ENCODE peak calls at places on chromosomes 11 and 22, in seven cellular contexts. N is heart right ventricle, C is A549, Q is body of pancreas, O is esophagus squamous epithelium, W is upper lobe of left lung, S is hepatocyte. Y is an unnamed sample.

GRCh38 chr11:6546735-6547134 is 49.7 kb downstream of the DNHD1 start:
- DNase-seq in N (no peak), C (no peak), Q (no peak), O (no peak), W (no peak), S (no peak), Y (no peak)

GRCh38 chr11:6554828-6555706 is 48.3 kb downstream of the RRP8 start:
- DNase-seq in N (no peak), C (no peak), Q (no peak), O (no peak), W (no peak), S (no peak), Y (no peak)

GRCh38 chr11:69718147-69718546 is 14.3 kb upstream of the FGF19 start:
- DNase-seq in N (peak; percentile 52), C (peak; percentile 60), Q (no peak), O (no peak), W (no peak), S (peak; percentile 71), Y (peak; percentile 19)

GRCh38 chr11:123381817-123382554 is 48.1 kb upstream of the GRAMD1B start:
- DNase-seq in N (no peak), C (no peak), Q (no peak), O (no peak), W (no peak), S (no peak), Y (no peak)

GRCh38 chr22:42930810-42931420 is 73.8 kb upstream of the ARFGAP3 start:
- DNase-seq in N (peak; percentile 57), C (no peak), Q (peak; percentile 81), O (no peak), W (no peak), S (no peak), Y (peak; percentile 26)

GRCh38 chr11:1117970-1118369 is 39.8 kb upstream of the MUC5AC start:
- DNase-seq in N (no peak), C (no peak), Q (no peak), O (no peak), W (peak; percentile 12), S (no peak), Y (no peak)

GRCh38 chr22:32202161-32202538 is 2.7 kb downstream of the RFPL2 start:
- DNase-seq in N (no peak), C (no peak), Q (no peak), O (no peak), W (no peak), S (no peak), Y (no peak)

GRCh38 chr11:109993786-109994185 is 99.4 kb upstream of the ZC3H12C start:
- DNase-seq in N (no peak), C (no peak), Q (no peak), O (no peak), W (no peak), S (no peak), Y (no peak)

GRCh38 chr11:70244698-70245097 is 25.8 kb upstream of the PPFIA1 start:
- DNase-seq in N (no peak), C (peak; percentile 64), Q (peak; percentile 8), O (no peak), W (no peak), S (no peak), Y (no peak)

GRCh38 chr11:14340721-14341120 is 18.3 kb downstream of the RRAS2 start:
- DNase-seq in N (no peak), C (no peak), Q (no peak), O (no peak), W (no peak), S (no peak), Y (no peak)

GRCh38 chr11:130428271-130428670 is at the start of gene ADAMTS8:
- DNase-seq in N (no peak), C (no peak), Q (no peak), O (no peak), W (no peak), S (no peak), Y (no peak)

GRCh38 chr11:130427049-130427388 is 1.4 kb downstream of the ADAMTS8 start:
- DNase-seq in N (no peak), C (no peak), Q (no peak), O (no peak), W (no peak), S (no peak), Y (no peak)

GRCh38 chr11:130428692-130429681 is 578 bp upstream of the ADAMTS8 start:
- DNase-seq in N (no peak), C (no peak), Q (no peak), O (no peak), W (no peak), S (no peak), Y (no peak)

GRCh38 chr11:130426223-130427048 is 2.0 kb downstream of the ADAMTS8 start:
- DNase-seq in N (no peak), C (no peak), Q (no peak), O (no peak), W (no peak), S (no peak), Y (no peak)

GRCh38 chr11:130427581-130428211 is 713 bp downstream of the ADAMTS8 start:
- DNase-seq in N (no peak), C (no peak), Q (no peak), O (no peak), W (no peak), S (peak; percentile 38), Y (no peak)
- TF ChIP-seq CTCF in N (no peak), C (no peak), Q (no peak), O (no peak), W (no peak), S (peak; percentile 23), Y (no peak)

DNA sequence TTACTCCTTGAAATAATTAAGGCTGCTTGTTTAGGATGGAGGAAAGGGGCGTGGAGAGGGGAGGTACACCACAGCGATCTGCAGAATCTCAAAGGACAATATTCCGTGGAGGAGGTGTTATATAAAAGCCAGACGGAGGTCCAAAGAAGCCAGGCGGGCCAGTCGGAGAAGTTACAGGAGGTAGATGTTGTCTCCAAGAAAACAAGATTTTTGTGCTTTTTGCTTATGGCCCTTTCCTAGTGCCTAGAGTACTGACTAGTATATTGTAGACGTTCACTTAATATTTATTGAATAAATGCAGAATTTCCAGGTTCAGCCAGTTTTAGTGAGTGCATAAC is 761 bp downstream of the ZDHHC13 start:
- DNase-seq in N (no peak), C (no peak), Q (no peak), O (no peak), W (no peak), S (no peak), Y (no peak)
- H3K27ac ChIP-seq in N (peak overlapping the region; percentile 42), C (peak overlapping the region; percentile 91), Q (peak overlapping the region; percentile 84), O (peak overlapping the region; percentile 97), W (peak overlapping the region; percentile 82), S (peak overlapping the region; percentile 81), Y (peak overlapping the region; percentile 82)

DNA sequence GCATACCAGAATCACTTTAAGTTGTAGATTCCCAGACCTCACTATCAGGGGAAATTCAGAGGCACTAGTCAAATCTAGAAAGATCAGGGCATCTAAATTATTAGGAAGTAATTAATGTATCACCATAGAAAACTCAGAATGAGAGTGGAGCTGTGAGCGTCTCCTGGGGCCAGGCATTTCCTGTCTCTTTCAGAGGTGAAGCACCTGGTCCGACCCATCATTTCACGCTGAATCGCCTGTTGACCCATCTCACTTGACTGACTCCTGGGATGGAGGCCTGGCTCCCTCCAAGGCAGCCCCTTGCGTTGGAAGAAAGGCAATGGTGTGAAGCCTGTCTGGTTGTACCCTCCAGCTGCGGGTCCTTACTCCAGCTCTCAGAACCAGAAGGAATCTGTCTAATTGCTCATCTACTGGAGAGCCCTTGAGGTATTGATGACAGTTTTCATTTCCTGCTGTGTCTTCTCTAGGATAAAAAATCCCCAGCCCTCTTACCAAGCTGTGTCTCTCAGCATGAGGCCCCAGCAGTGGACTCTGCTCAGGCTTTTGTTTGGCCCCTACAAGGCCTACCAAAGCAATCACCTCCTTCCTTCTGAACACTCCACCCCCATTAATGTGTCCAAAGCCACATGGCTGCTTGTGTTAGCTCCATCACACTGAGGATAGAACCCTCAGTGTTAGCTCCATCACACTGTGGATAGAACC is 93.2 kb upstream of the SYT13 start:
- DNase-seq in N (no peak), C (no peak), Q (no peak), O (no peak), W (no peak), S (no peak), Y (no peak)
- TF ChIP-seq CTCF in N (no peak), C (no peak), Q (no peak), O (no peak), W (no peak), S (no peak), Y (no peak)

GRCh38 chr11:134039726-134040385 is 29.0 kb upstream of the JAM3 start:
- DNase-seq in N (no peak), C (no peak), Q (no peak), O (no peak), W (no peak), S (no peak), Y (no peak)

GRCh38 chr11:134040386-134041297 is 28.2 kb upstream of the JAM3 start:
- DNase-seq in N (no peak), C (no peak), Q (no peak), O (no peak), W (no peak), S (peak; percentile 72), Y (no peak)

GRCh38 chr11:134041349-134041748 is 27.5 kb upstream of the JAM3 start:
- DNase-seq in N (no peak), C (no peak), Q (no peak), O (no peak), W (no peak), S (no peak), Y (no peak)

GRCh38 chr11:134043821-134044420 is 25.0 kb upstream of the JAM3 start:
- DNase-seq in N (no peak), C (no peak), Q (no peak), O (no peak), W (no peak), S (no peak), Y (no peak)

DNA sequence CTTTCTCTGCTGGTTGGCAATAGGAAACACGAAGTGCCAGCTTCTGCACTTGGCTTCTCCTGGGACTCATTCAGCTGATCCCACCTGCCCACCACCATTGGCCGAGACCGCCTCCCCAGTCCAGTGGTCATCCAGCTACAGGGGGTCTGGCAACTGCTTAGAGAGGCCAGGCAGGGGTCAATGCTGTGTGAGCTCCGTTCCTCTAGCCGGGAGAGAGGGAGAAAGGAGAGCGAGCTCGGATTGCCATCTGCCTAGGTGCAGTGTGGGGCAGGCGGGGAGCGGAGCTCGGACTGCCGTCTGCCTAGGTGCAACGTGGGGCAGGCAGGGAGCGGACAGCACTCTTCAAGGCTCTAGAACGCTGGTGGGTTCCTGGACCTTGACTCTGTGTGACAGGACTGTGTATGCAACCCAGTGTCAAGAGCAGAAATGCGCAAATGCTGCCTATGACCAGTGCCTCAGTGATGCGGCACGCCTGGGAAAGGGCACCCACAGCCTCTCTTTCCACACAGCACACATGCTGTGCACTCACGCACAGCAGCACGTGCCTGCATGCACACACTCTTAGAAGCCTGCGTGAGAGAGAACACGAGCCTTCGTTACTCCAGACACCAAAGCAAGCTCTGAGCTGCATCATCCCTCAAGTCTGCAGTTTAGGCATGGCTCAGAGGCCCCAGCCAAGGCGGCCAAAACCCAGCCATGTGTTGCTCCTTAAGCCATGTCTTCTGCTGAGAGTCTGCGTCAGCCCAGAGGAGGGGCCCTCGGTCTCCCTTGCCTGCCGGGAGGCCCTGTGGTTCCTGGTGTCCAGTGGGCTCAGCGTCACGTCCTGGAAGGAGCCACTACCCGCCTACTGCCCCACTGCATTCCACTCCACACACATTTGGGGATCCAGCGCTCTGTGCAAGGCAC is 26.8 kb upstream of the JAM3 start:
- DNase-seq in N (no peak), C (no peak), Q (no peak), O (no peak), W (no peak), S (peak; percentile 62), Y (no peak)
- H3K27ac ChIP-seq in N (no peak overlapping the region), C (no peak overlapping the region), Q (no peak overlapping the region), O (peak overlapping the region; percentile 92), W (no peak overlapping the region), S (peak overlapping the region; percentile 91), Y (no peak overlapping the region)

GRCh38 chr22:38104084-38104483 is 6.4 kb downstream of the BAIAP2L2 start:
- DNase-seq in N (no peak), C (peak; percentile 44), Q (no peak), O (no peak), W (no peak), S (no peak), Y (no peak)
- TF ChIP-seq CTCF in N (peak; percentile 22), C (no peak), Q (no peak), O (peak; percentile 32), W (no peak), S (no peak), Y (no peak)

GRCh38 chr11:72719144-72719543 is 33.1 kb downstream of the ARAP1 start:
- DNase-seq in N (peak; percentile 65), C (no peak), Q (peak; percentile 60), O (no peak), W (peak; percentile 81), S (no peak), Y (no peak)
- H3K27ac ChIP-seq in N (peak overlapping the region; percentile 93), C (no peak overlapping the region), Q (peak overlapping the region; percentile 95), O (peak overlapping the region; percentile 93), W (peak overlapping the region; percentile 91), S (no peak overlapping the region), Y (peak overlapping the region; percentile 97)

Y was measured in RWPE1.